ENCODE peak calls at places on chromosomes 11 and 22, in four cellular contexts. One of them, this sample, is unnamed.

GRCh38 chr11:57116654-57117053 is 65.1 kb upstream of the LRRC55 start:
- DNase-seq in IMR-90: peak
- DNase-seq in H9: peak
- DNase-seq in H1: peak
- DNase-seq in this sample: peak

GRCh38 chr11:122661182-122661945 is 5.8 kb downstream of the UBASH3B start:
- DNase-seq in IMR-90: peak
- DNase-seq in H9: no peak
- DNase-seq in H1: no peak
- DNase-seq in this sample: peak

GRCh38 chr11:57777969-57778317 is 16.3 kb downstream of the CTNND1 start:
- DNase-seq in IMR-90: no peak
- DNase-seq in H9: no peak
- DNase-seq in H1: no peak
- DNase-seq in this sample: no peak

GRCh38 chr11:66745356-66746235 is 16.6 kb upstream of the SPTBN2 start:
- DNase-seq in IMR-90: no peak
- DNase-seq in H9: peak
- DNase-seq in H1: no peak
- DNase-seq in this sample: peak

GRCh38 chr11:69928124-69928523 is 108.9 kb upstream of the FGF3 start:
- DNase-seq in IMR-90: no peak
- DNase-seq in H9: no peak
- DNase-seq in H1: no peak
- DNase-seq in this sample: no peak

GRCh38 chr11:48028909-48029685 is 48.7 kb downstream of the PTPRJ start:
- DNase-seq in IMR-90: peak
- DNase-seq in H9: no peak
- DNase-seq in H1: no peak
- DNase-seq in this sample: no peak

GRCh38 chr22:48226026-48227013 is 1463.9 kb downstream of the TBC1D22A start:
- DNase-seq in IMR-90: no peak
- DNase-seq in H9: no peak
- DNase-seq in H1: no peak
- DNase-seq in this sample: no peak

GRCh38 chr22:17218341-17218740 is 894 bp downstream of the ADA2 start:
- DNase-seq in IMR-90: no peak
- DNase-seq in H9: no peak
- DNase-seq in H1: no peak
- DNase-seq in this sample: no peak

GRCh38 chr22:39946571-39947407 is 13.4 kb upstream of the TMA7B start:
- DNase-seq in IMR-90: no peak
- DNase-seq in H9: no peak
- DNase-seq in H1: no peak
- DNase-seq in this sample: no peak

GRCh38 chr11:433641-434040 is 8.2 kb downstream of the ANO9 start:
- DNase-seq in IMR-90: no peak
- DNase-seq in H9: no peak
- DNase-seq in H1: no peak
- DNase-seq in this sample: no peak
- H2AK5ac ChIP-seq in IMR-90: no peak
- H2AK5ac ChIP-seq in H9: no peak
- H2AK5ac ChIP-seq in H1: no peak
- H2AK5ac ChIP-seq in this sample: no peak

DNA sequence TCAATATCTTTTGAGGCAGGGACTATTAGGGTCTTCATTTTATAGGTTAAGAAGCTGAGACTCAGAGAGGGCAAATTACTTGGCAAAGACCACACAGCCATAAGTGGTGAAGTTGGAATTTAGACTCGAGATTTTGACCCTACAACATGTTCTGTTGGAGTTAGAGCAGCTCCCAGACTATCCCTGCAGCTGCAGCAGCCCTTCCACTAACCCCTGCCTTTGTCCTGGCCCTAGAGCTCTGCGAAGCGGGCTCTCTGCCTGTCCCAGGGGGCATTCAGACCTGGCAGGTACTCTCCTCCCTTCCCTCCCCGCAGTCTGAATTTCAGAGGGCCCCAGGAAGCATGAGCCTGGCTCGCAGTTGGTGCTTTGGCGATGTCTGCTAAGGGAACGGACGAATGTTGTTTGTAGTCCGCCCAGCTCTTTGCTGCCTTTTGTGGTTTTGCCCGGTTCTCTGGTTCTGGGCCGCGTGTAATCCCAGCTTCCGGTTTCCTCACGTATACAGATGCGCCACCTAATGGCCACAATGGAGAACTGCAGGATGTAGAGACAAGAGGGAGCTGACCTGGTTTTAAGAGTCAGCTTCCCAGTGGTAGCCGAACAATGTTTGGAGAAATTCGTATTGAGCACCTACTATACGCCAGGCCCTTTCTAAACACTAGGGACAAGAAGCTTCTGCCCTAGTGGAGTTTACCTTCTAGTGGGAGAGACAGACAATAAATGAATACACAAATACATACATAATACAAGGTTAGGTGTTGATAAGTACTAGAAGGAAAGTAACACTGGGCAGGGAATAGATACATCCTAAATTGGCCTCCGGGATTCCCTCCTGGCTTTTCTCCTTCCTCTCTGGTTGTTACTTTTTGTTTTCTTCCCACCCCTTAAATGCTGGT is 125.2 kb downstream of the ST3GAL4 start:
- DNase-seq in IMR-90: peak
- DNase-seq in H9: peak
- DNase-seq in H1: peak
- DNase-seq in this sample: peak
- H3K4ac ChIP-seq in IMR-90: peak
- H3K4ac ChIP-seq in H9: no peak
- H3K4ac ChIP-seq in H1: peak
- H3K4ac ChIP-seq in this sample: no peak

GRCh38 chr11:96112192-96113099 is 188.5 kb upstream of the MTMR2 start:
- DNase-seq in IMR-90: peak
- DNase-seq in H9: no peak
- DNase-seq in H1: no peak
- DNase-seq in this sample: no peak
- H2AK5ac ChIP-seq in IMR-90: peak
- H2AK5ac ChIP-seq in H9: no peak
- H2AK5ac ChIP-seq in H1: no peak
- H2AK5ac ChIP-seq in this sample: no peak

GRCh38 chr11:71267807-71268421 is 15.5 kb upstream of the SHANK2 start:
- DNase-seq in IMR-90: no peak
- DNase-seq in H9: no peak
- DNase-seq in H1: no peak
- DNase-seq in this sample: no peak
- H3K4ac ChIP-seq in IMR-90: no peak
- H3K4ac ChIP-seq in H9: no peak
- H3K4ac ChIP-seq in H1: no peak
- H3K4ac ChIP-seq in this sample: no peak

DNA sequence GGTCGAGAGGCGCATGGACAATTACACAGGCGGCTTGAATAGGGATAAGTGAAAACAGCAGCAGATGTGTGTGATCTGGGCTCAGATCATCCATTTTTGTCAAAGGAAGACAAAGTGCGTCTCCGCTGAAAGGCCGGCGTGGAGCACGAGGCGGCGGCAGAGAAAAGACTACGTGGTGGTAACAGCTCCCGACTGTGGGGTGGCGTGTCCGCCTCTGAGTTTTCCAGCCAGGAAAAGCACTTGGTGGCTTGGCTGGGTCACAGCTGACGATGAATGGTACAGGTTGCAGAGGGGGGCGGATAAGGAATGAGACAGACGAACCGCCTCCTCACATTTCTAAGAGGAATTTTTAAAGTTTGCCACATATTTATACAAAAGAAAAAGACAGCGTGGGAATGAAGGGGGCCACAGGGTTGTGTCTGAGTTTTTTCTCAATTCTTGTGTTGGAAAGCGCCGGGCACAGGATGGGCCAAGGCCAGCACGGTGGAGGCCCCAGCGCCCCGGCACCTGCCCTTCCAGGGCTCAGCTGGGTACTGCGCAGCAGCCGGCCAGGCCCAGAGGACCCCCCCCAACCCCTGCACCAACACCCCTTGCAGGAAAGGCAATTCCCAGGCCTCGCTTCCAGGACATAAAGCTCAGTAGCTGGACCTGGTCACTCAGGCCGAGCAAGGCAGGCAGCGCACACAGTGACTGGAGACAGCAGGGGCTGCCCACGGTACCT is 80.5 kb downstream of the TRMU start:
- DNase-seq in IMR-90: peak
- DNase-seq in H9: no peak
- DNase-seq in H1: no peak
- DNase-seq in this sample: no peak
- H2AK5ac ChIP-seq in IMR-90: no peak
- H2AK5ac ChIP-seq in H9: no peak
- H2AK5ac ChIP-seq in H1: no peak
- H2AK5ac ChIP-seq in this sample: no peak

GRCh38 chr22:37907036-37907954 is 1.2 kb downstream of the MICALL1 start:
- DNase-seq in IMR-90: peak
- DNase-seq in H9: no peak
- DNase-seq in H1: no peak
- DNase-seq in this sample: peak
- H3K4ac ChIP-seq in IMR-90: peak
- H3K4ac ChIP-seq in H9: no peak
- H3K4ac ChIP-seq in H1: no peak
- H3K4ac ChIP-seq in this sample: peak

DNA sequence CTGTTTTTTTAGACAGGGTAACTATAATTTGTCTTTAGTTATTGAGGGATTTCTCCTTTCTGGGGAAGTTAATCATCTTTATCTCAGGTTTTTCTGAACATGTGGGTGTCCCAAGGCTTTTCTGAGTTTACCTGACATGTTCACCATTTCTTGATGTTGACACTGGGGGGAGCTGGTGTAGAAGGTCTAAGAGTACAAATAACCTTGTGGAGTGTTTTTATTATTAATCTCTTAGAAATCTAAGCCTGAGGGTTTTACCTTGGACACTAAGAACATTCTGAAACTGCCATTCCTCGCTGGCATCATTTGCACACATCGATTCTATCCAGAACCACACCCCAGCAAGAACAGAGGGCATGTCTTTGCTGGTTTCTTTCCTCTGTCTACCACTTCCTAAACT is 15.6 kb upstream of the C11orf91 start:
- DNase-seq in IMR-90: no peak
- DNase-seq in H9: no peak
- DNase-seq in H1: no peak
- DNase-seq in this sample: peak
- H2AK5ac ChIP-seq in IMR-90: no peak
- H2AK5ac ChIP-seq in H9: no peak
- H2AK5ac ChIP-seq in H1: no peak
- H2AK5ac ChIP-seq in this sample: no peak

DNA sequence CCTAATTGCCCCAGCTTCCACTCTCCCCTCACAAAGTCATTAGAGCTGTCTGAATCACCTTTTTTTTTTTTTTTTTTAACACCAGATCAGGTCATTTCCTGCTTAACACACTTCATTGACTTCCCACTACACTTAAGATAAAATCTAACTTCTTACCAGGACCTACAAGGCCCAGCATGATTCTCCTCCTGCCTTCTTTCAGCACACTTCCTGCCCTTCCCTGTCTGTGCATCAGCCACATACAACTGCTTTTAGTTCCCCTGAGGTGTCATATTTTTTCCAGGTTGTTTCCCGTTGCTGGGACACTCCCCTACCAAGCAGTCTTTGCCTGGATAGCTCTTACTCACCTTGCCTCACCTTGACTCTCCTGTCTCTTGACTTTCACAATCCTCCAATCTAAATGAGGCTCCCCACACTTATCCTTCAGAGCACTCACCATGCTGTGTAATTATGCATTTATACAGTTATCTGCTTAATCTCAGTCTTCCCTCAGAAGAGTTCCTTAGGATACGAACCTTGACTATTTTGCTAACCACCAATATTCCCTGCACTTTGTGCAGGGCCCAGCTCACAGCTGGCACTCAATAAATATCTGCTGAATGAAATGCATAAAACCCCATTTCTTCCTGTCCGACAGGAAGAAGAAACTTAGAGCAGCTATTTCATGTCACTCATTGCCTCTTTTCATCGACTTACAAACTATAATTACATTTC is 96.6 kb upstream of the AKIP1 start:
- DNase-seq in IMR-90: no peak
- DNase-seq in H9: no peak
- DNase-seq in H1: no peak
- DNase-seq in this sample: peak
- H3K4ac ChIP-seq in IMR-90: peak
- H3K4ac ChIP-seq in H9: no peak
- H3K4ac ChIP-seq in H1: peak
- H3K4ac ChIP-seq in this sample: no peak

This sample was measured in trophoblast cell.